ENCODE peak calls at places on chromosomes 12 and 14, in seven cellular contexts. A is uterus, V is PC-3, R is pancreas, H is cardiac muscle cell, F is lower lobe of right lung, C is IMR-90. G is an unnamed sample.

GRCh38 chr12:111169032-111169431 is 199.9 kb downstream of the PHETA1 start:
- DNase-seq in V (no peak), R (no peak), A (no peak), F (no peak), C (no peak), H (no peak), G (no peak)

GRCh38 chr12:119157528-119157927 is 21.2 kb upstream of the HSPB8 start:
- DNase-seq in C (no peak), F (peak; percentile 57), H (no peak), R (no peak), A (no peak), V (no peak), G (no peak)

GRCh38 chr12:112151766-112152541 is 26.6 kb downstream of the TRAFD1 start:
- DNase-seq in V (no peak), H (no peak), C (no peak), F (no peak), A (no peak), R (no peak), G (no peak)

GRCh38 chr12:47413806-47414205 is 292.0 kb downstream of the RPAP3 start:
- DNase-seq in V (no peak), H (no peak), A (no peak), R (no peak), F (no peak), C (peak; percentile 58), G (no peak)

GRCh38 chr12:76866726-76867125 is 12.1 kb downstream of the CSRP2 start:
- DNase-seq in C (peak; percentile 77), F (no peak), R (no peak), H (no peak), A (no peak), V (no peak), G (no peak)

GRCh38 chr12:117143008-117143532 is 43.9 kb upstream of the TESC start:
- DNase-seq in H (no peak), A (no peak), C (peak; percentile 83), R (peak; percentile 53), F (no peak), V (peak; percentile 99), G (peak; percentile 51)

GRCh38 chr12:48991247-48992050 is 7.7 kb downstream of the DDN start:
- DNase-seq in R (no peak), F (no peak), V (no peak), A (no peak), C (no peak), H (no peak), G (no peak)

GRCh38 chr12:55723516-55724225 is 3.5 kb downstream of the RDH5 start:
- DNase-seq in C (no peak), A (no peak), R (no peak), H (no peak), F (no peak), V (no peak), G (no peak)

GRCh38 chr14:91185721-91186120 is 58.8 kb downstream of the GPR68 start:
- DNase-seq in V (no peak), C (peak; percentile 51), H (no peak), F (no peak), R (no peak), A (no peak), G (no peak)

GRCh38 chr12:24960222-24960855 is 11.4 kb upstream of the BCAT1 start:
- DNase-seq in R (peak; percentile 52), H (peak; percentile 28), A (no peak), V (peak; percentile 49), F (no peak), C (peak; percentile 72), G (no peak)

GRCh38 chr12:102120564-102120873 is 536 bp downstream of the PARPBP start:
- DNase-seq in A (no peak), R (no peak), C (no peak), H (no peak), V (no peak), F (no peak), G (no peak)

GRCh38 chr14:105303949-105304348 is 3.1 kb upstream of the BRF1 start:
- DNase-seq in R (no peak), C (no peak), F (no peak), A (no peak), H (no peak), V (no peak), G (no peak)

GRCh38 chr12:91019455-91019854 is 14.7 kb upstream of the EPYC start:
- DNase-seq in C (no peak), F (no peak), H (no peak), R (no peak), A (no peak), V (no peak), G (no peak)

GRCh38 chr12:69354561-69355187 is 4.9 kb upstream of the YEATS4 start:
- DNase-seq in A (no peak), F (no peak), C (no peak), V (no peak), H (no peak), R (no peak), G (no peak)

GRCh38 chr12:114916124-114916523 is 232.1 kb upstream of the TBX3 start:
- DNase-seq in V (peak; percentile 89), R (no peak), A (no peak), H (no peak), F (no peak), C (peak; percentile 91), G (no peak)

GRCh38 chr12:92394895-92395294 is 249.2 kb upstream of the BTG1 start:
- DNase-seq in R (no peak), V (no peak), F (no peak), H (no peak), C (no peak), A (no peak), G (no peak)

GRCh38 chr12:125140918-125141573 is 75.8 kb downstream of the AACS start:
- DNase-seq in C (peak; percentile 76), F (no peak), V (peak; percentile 90), R (no peak), A (no peak), H (no peak), G (no peak)

GRCh38 chr14:93028724-93029076 is 87.0 kb downstream of the ITPK1 start:
- DNase-seq in F (no peak), A (no peak), V (no peak), H (no peak), R (no peak), C (no peak), G (no peak)

GRCh38 chr12:126976574-126976973 is 1290.4 kb upstream of the TMEM132C start:
- DNase-seq in A (no peak), H (no peak), V (no peak), R (no peak), F (no peak), C (no peak), G (no peak)

GRCh38 chr14:42110167-42110566 is 503.5 kb downstream of the LRFN5 start:
- DNase-seq in H (peak; percentile 43), A (no peak), C (peak; percentile 71), F (no peak), R (no peak), V (peak; percentile 85), G (no peak)

GRCh38 chr12:31390991-31391390 is 65.0 kb upstream of the SINHCAF start:
- DNase-seq in A (no peak), R (no peak), H (no peak), F (no peak), V (no peak), C (no peak), G (no peak)

GRCh38 chr12:91704446-91704845 is 441.2 kb downstream of the BTG1 start:
- DNase-seq in C (peak; percentile 19), H (no peak), F (no peak), V (peak; percentile 81), R (no peak), A (no peak), G (no peak)

GRCh38 chr14:54662491-54663116 is 95.7 kb downstream of the SAMD4A start:
- DNase-seq in C (no peak), H (no peak), A (no peak), R (no peak), V (no peak), F (no peak), G (no peak)

GRCh38 chr14:76761198-76761848 is at the start of gene VASH1:
- DNase-seq in H (peak; percentile 69), A (no peak), R (no peak), C (peak; percentile 76), F (peak; percentile 80), V (peak; percentile 70), G (peak; percentile 72)

GRCh38 chr12:5083955-5084849 is 40.5 kb downstream of the KCNA5 start:
- DNase-seq in R (peak; percentile 34), H (peak; percentile 62), F (no peak), C (peak; percentile 71), A (no peak), V (peak; percentile 60), G (no peak)

GRCh38 chr14:55605793-55606192 is 25.8 kb downstream of the KTN1 start:
- DNase-seq in C (no peak), H (no peak), V (peak; percentile 74), F (no peak), A (no peak), R (no peak), G (no peak)

GRCh38 chr12:67437011-67437410 is 167.9 kb downstream of the CAND1 start:
- DNase-seq in C (no peak), F (no peak), R (no peak), H (no peak), V (no peak), A (no peak), G (no peak)

GRCh38 chr12:58095002-58095401 is 153.6 kb downstream of the ATP23 start:
- DNase-seq in R (no peak), H (no peak), C (no peak), V (no peak), F (no peak), A (no peak), G (no peak)

GRCh38 chr12:28268830-28269229 is 78.6 kb downstream of the CCDC91 start:
- DNase-seq in F (no peak), R (no peak), A (no peak), H (no peak), C (no peak), V (no peak), G (no peak)

GRCh38 chr12:122407208-122407607 is 15.3 kb downstream of the CLIP1 start:
- DNase-seq in H (no peak), F (no peak), C (no peak), R (no peak), V (no peak), A (no peak), G (no peak)
- H3K27ac ChIP-seq in H (peak overlapping the region; percentile 6), F (no peak overlapping the region), C (peak overlapping the region; percentile 81), R (no peak overlapping the region), V (no peak overlapping the region), A (peak overlapping the region; percentile 48), G (no peak overlapping the region)

GRCh38 chr12:122980192-122981035 is at the start of gene ARL6IP4:
- DNase-seq in H (peak; percentile 82), C (peak; percentile 54), F (peak; percentile 83), A (no peak), V (peak; percentile 67), R (peak; percentile 60), G (peak; percentile 94)
- TF ChIP-seq CTCF in H (no peak), C (no peak), F (no peak), A (peak; percentile 27), V (no peak), R (no peak), G (no peak)

DNA sequence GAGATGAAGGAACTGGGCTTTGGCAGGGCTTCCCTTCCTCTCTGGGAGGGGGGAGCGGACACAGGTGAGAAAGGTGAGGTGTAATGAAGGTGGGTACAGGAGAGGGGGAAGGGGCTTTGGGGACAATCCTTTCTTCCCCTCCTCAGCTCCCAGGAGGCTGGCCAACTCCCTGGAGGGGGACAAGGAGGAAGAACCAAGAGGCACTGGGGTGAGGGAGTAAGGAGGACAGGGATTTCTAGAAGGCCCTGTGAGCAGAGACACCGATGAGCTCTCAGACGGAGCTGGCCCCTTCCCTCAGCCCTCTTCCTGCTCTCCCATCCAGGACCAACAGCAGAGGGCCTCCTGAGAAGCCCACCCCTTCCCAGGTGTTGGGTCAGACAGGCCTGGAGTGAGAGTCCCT is 53.4 kb downstream of the PLEKHG3 start:
- DNase-seq in F (peak; percentile 7), R (no peak), H (no peak), V (no peak), A (no peak), C (no peak), G (no peak)
- H3K27ac ChIP-seq in F (peak overlapping the region; percentile 41), R (peak overlapping the region; percentile 34), H (peak overlapping the region; percentile 80), V (peak overlapping the region; percentile 87), A (peak overlapping the region; percentile 78), C (peak overlapping the region; percentile 64), G (no peak overlapping the region)

GRCh38 chr12:53186745-53187144 is 6.0 kb upstream of the CSAD start:
- DNase-seq in V (no peak), F (no peak), A (no peak), C (no peak), R (no peak), H (no peak), G (no peak)
- TF ChIP-seq CTCF in V (no peak), F (no peak), A (no peak), C (no peak), R (no peak), H (no peak), G (no peak)